ENCODE peak calls at places on chromosomes 3 and 15, in nine cellular contexts. V, Q, N, W, D, G, L, C and U are unnamed samples.

GRCh38 chr3:126365351-126366274 is 8.4 kb upstream of the KLF15 start:
- DNase-seq in V (no peak), Q (no peak), N (no peak), W (peak; percentile 16), D (no peak), G (no peak), L (no peak), C (no peak), U (no peak)

GRCh38 chr3:48405971-48406370 is 23.9 kb downstream of the PLXNB1 start:
- DNase-seq in V (no peak), Q (no peak), N (no peak), W (no peak), D (no peak), G (no peak), L (no peak), C (no peak), U (no peak)

GRCh38 chr15:57697588-57697987 is 8.9 kb upstream of the POLR2M start:
- DNase-seq in V (no peak), Q (no peak), N (no peak), W (no peak), D (no peak), G (no peak), L (peak; percentile 10), C (peak; percentile 50), U (no peak)

GRCh38 chr3:197942956-197943556 is 6.9 kb upstream of the RPL35A start:
- DNase-seq in V (no peak), Q (no peak), N (peak; percentile 46), W (no peak), D (no peak), G (no peak), L (peak; percentile 63), C (peak; percentile 68), U (no peak)

GRCh38 chr15:84840741-84841429 is 23.7 kb downstream of the ALPK3 start:
- DNase-seq in V (peak; percentile 79), Q (peak; percentile 79), N (no peak), W (peak; percentile 93), D (peak; percentile 84), G (no peak), L (peak; percentile 50), C (peak; percentile 88), U (peak; percentile 92)

GRCh38 chr15:80403712-80404056 is 498 bp upstream of the ARNT2 start:
- DNase-seq in V (peak; percentile 22), Q (no peak), N (no peak), W (peak; percentile 65), D (no peak), G (no peak), L (no peak), C (no peak), U (no peak)

GRCh38 chr15:100114526-100114925 is 227.2 kb downstream of the ADAMTS17 start:
- DNase-seq in V (peak; percentile 55), Q (peak; percentile 38), N (no peak), W (no peak), D (peak; percentile 75), G (no peak), L (peak; percentile 54), C (no peak), U (no peak)

GRCh38 chr3:152626226-152626625 is 208.7 kb upstream of the P2RY1 start:
- DNase-seq in V (no peak), Q (no peak), N (no peak), W (no peak), D (no peak), G (no peak), L (no peak), C (no peak), U (no peak)

GRCh38 chr3:12984023-12984823 is 89.0 kb downstream of the IQSEC1 start:
- DNase-seq in V (peak; percentile 64), Q (peak; percentile 71), N (peak; percentile 54), W (peak; percentile 78), D (no peak), G (peak; percentile 23), L (peak; percentile 73), C (peak; percentile 80), U (peak; percentile 83)

GRCh38 chr3:184192889-184193288 is 6.9 kb downstream of the ABCF3 start:
- DNase-seq in V (no peak), Q (no peak), N (no peak), W (no peak), D (no peak), G (no peak), L (no peak), C (no peak), U (no peak)

GRCh38 chr3:184174646-184175492 is at the start of gene AP2M1:
- DNase-seq in V (peak; percentile 98), Q (peak; percentile 99), N (peak; percentile 99), W (peak; percentile 99), D (peak; percentile 99), G (peak; percentile 96), L (peak; percentile 100), C (peak; percentile 100), U (peak; percentile 99)

GRCh38 chr3:15313461-15313860 is 18.9 kb downstream of the SH3BP5 start:
- DNase-seq in V (no peak), Q (no peak), N (peak; percentile 29), W (no peak), D (no peak), G (no peak), L (no peak), C (no peak), U (no peak)

GRCh38 chr3:44001072-44001471 is 240.6 kb upstream of the TOPAZ1 start:
- DNase-seq in V (no peak), Q (no peak), N (no peak), W (no peak), D (no peak), G (no peak), L (peak; percentile 12), C (peak; percentile 26), U (no peak)

DNA sequence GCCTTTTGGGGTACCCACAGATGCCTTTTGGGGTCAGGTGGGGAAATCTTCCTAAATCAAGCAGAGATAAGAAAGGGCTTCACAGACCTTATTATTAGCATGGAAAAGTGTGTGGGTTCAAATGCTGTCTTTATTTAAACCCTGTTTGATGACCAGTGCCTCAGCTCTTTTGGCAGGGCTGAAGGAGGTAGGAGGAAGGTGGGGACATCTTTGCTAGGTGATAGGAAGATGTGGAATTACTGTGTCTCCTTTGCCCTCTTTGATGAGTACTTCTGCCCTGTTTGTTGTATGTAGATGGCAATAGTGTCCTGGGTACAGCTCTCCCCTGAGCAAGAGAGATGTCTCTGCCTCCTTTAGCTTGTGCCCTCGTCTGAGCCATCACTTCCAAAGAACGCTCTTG is 333.3 kb upstream of the ROPN1 start:
- DNase-seq in V (no peak), Q (no peak), N (no peak), W (no peak), D (no peak), G (no peak), L (no peak), C (no peak), U (no peak)
- H3K27me3 ChIP-seq in V (no peaks in the 10 kb centered on the region), Q (no peaks in the 10 kb centered on the region), N (no peaks in the 10 kb centered on the region), W (no peaks in the 10 kb centered on the region), D (no peaks in the 10 kb centered on the region), G (no peaks in the 10 kb centered on the region), L (peaks cover 3% of the 10 kb centered on the region), C (peaks cover 6% of the 10 kb centered on the region), U (no peaks in the 10 kb centered on the region)

GRCh38 chr3:42756681-42757213 is 16.3 kb downstream of the CCDC13 start:
- DNase-seq in V (no peak), Q (peak; percentile 3), N (no peak), W (no peak), D (peak; percentile 46), G (no peak), L (no peak), C (no peak), U (no peak)
- H3K27me3 ChIP-seq in V (no peaks in the 10 kb centered on the region), Q (no peaks in the 10 kb centered on the region), N (no peaks in the 10 kb centered on the region), W (no peaks in the 10 kb centered on the region), D (no peaks in the 10 kb centered on the region), G (no peaks in the 10 kb centered on the region), L (no peaks in the 10 kb centered on the region), C (no peaks in the 10 kb centered on the region), U (no peaks in the 10 kb centered on the region)

DNA sequence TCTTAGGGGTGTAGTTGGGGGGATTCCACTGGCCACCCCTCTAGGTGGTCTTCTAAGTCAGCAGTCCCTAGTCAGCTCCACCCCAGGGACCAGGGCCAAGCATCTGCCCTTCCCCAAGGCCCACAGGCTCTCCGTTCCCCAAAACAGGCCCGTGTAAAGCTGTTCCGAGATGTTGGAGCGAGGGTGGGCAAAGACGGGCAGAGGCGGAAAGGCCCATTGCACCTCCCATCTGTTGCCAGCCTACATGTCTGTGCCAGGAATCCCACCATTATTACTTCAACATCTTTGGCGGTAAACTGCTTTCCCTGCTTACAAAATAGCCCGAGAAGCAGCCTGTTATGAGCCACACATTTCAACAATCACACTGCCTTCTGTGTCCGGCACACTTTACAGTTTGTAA is 1.9 kb upstream of the ATP2B2 start:
- DNase-seq in V (no peak), Q (no peak), N (no peak), W (no peak), D (no peak), G (no peak), L (no peak), C (no peak), U (no peak)
- H3K27me3 ChIP-seq in V (peaks cover 69% of the 10 kb centered on the region), Q (no peaks in the 10 kb centered on the region), N (peaks cover 6% of the 10 kb centered on the region), W (peaks cover 2% of the 10 kb centered on the region), D (no peaks in the 10 kb centered on the region), G (peaks cover 7% of the 10 kb centered on the region), L (peaks cover 11% of the 10 kb centered on the region), C (peaks cover 21% of the 10 kb centered on the region), U (peaks cover 50% of the 10 kb centered on the region)

DNA sequence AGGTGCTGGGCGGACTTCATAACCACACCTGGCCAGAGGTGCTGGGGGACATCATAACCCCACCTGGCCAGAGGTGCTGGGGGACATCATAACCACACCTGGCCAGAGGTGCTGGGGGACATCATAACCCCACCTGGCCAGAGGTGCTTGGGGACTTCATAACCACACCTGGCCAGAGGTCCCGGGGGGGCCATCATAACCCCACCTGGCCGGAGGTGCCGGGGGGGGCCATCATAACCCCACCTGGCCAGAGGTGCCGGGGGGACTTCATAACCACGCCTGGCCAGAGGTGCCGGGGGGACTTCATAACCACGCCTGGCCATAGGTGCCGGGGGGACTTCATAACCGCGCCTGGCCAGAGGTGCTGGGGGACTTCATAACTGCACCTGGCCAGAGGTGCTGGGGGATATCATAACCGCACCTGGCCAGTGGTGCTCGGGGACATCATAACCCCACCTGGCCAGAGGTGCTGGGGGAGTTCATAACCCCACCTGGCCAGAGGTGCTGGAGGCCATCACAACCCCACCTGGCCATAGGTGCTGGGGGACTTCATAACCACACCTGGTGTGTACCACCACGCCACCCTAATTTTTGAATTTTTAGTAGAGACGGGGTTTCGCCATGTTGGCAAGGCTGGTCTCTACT is 10.7 kb upstream of the TUBGCP5 start:
- DNase-seq in V (no peak), Q (no peak), N (no peak), W (no peak), D (no peak), G (no peak), L (no peak), C (no peak), U (no peak)
- H3K27me3 ChIP-seq in V (no peaks in the 10 kb centered on the region), Q (no peaks in the 10 kb centered on the region), N (no peaks in the 10 kb centered on the region), W (no peaks in the 10 kb centered on the region), D (no peaks in the 10 kb centered on the region), G (no peaks in the 10 kb centered on the region), L (no peaks in the 10 kb centered on the region), C (no peaks in the 10 kb centered on the region), U (no peaks in the 10 kb centered on the region)

GRCh38 chr3:127820871-127821853 is 1.2 kb downstream of the MGLL start:
- DNase-seq in V (peak; percentile 42), Q (peak; percentile 48), N (peak; percentile 5), W (peak; percentile 60), D (no peak), G (no peak), L (peak; percentile 73), C (peak; percentile 39), U (peak; percentile 38)
- H3K27me3 ChIP-seq in V (no peaks in the 10 kb centered on the region), Q (no peaks in the 10 kb centered on the region), N (peaks cover 10% of the 10 kb centered on the region), W (no peaks in the 10 kb centered on the region), D (no peaks in the 10 kb centered on the region), G (peaks cover 15% of the 10 kb centered on the region), L (no peaks in the 10 kb centered on the region), C (no peaks in the 10 kb centered on the region), U (peaks cover 8% of the 10 kb centered on the region)

GRCh38 chr15:50134524-50135024 is 15.5 kb upstream of the ATP8B4 start:
- DNase-seq in V (no peak), Q (no peak), N (no peak), W (no peak), D (no peak), G (no peak), L (peak; percentile 93), C (peak; percentile 88), U (no peak)
- H3K27me3 ChIP-seq in V (no peaks in the 10 kb centered on the region), Q (no peaks in the 10 kb centered on the region), N (no peaks in the 10 kb centered on the region), W (no peaks in the 10 kb centered on the region), D (no peaks in the 10 kb centered on the region), G (no peaks in the 10 kb centered on the region), L (no peaks in the 10 kb centered on the region), C (no peaks in the 10 kb centered on the region), U (no peaks in the 10 kb centered on the region)